ENCODE peak calls at places on chromosomes 13 and 19, in seven cellular contexts. X is stimulated activated CD4-positive, alpha-beta T cell treated with anti-CD3 and anti-CD28 coated beads, TNF-alpha, amount 100 ng/mL, for 4 hours; Q is HFFc6; C is HT-29; S is non-pigmented ciliary epithelial cell; J is heart right ventricle; Y is kidney tubule cell. V is an unnamed sample.

GRCh38 chr13:108495686-108496363 is 133.6 kb upstream of the MYO16 start:
- DNase-seq in X (no peak), Y (peak; percentile 19), J (no peak), S (no peak), C (no peak), Q (no peak), V (no peak)

GRCh38 chr19:45160870-45161714 is at the start of gene NKPD1:
- DNase-seq in C (peak; percentile 93), X (no peak), J (no peak), Y (no peak), S (no peak), Q (no peak), V (no peak)

GRCh38 chr13:40706439-40706838 is 40.0 kb upstream of the FOXO1 start:
- DNase-seq in J (no peak), Q (no peak), Y (no peak), X (no peak), S (no peak), C (no peak), V (no peak)

GRCh38 chr13:29591310-29591709 is 4.2 kb downstream of the SLC7A1 start:
- DNase-seq in X (no peak), C (no peak), S (no peak), Y (peak; percentile 17), Q (peak; percentile 32), J (no peak), V (no peak)

GRCh38 chr13:114065926-114066774 is 66.3 kb downstream of the RASA3 start:
- DNase-seq in J (no peak), X (no peak), Q (no peak), Y (no peak), S (no peak), C (no peak), V (no peak)

GRCh38 chr13:30743319-30744055 is 8.1 kb downstream of the ALOX5AP start:
- DNase-seq in Y (peak; percentile 99), J (no peak), Q (peak; percentile 97), X (no peak), C (peak; percentile 69), S (peak; percentile 99), V (peak; percentile 98)

GRCh38 chr13:44818428-44818827 is 170.8 kb downstream of the NUFIP1 start:
- DNase-seq in J (no peak), Y (peak; percentile 40), C (no peak), X (no peak), Q (peak; percentile 13), S (no peak), V (no peak)

GRCh38 chr13:108425056-108425455 is 155.5 kb downstream of the TNFSF13B start:
- DNase-seq in Q (no peak), S (peak; percentile 13), X (no peak), Y (peak; percentile 6), C (no peak), J (no peak), V (peak; percentile 12)

GRCh38 chr13:36718686-36719085 is 44.9 kb downstream of the SERTM1 start:
- DNase-seq in Y (no peak), Q (no peak), J (no peak), C (no peak), S (no peak), X (no peak), V (no peak)

GRCh38 chr19:45130888-45131615 is 29.7 kb downstream of the NKPD1 start:
- DNase-seq in S (no peak), J (no peak), Q (no peak), C (peak; percentile 76), Y (peak; percentile 66), X (no peak), V (no peak)

GRCh38 chr13:42420304-42420703 is 148.4 kb downstream of the AKAP11 start:
- DNase-seq in J (no peak), S (no peak), Q (no peak), Y (no peak), X (no peak), C (no peak), V (no peak)

GRCh38 chr19:4009990-4010807 is 2.7 kb downstream of the PIAS4 start:
- DNase-seq in C (no peak), J (no peak), Q (no peak), X (no peak), Y (no peak), S (no peak), V (no peak)

GRCh38 chr19:51421229-51422052 is 4.0 kb upstream of the SIGLEC10 start:
- DNase-seq in Q (no peak), S (no peak), X (no peak), C (no peak), J (no peak), Y (no peak), V (no peak)

GRCh38 chr13:42883771-42884170 is 102.4 kb downstream of the FAM216B start:
- DNase-seq in J (no peak), X (no peak), S (no peak), C (peak; percentile 21), Y (peak; percentile 68), Q (peak; percentile 42), V (no peak)

GRCh38 chr13:113418722-113419049 is 34.6 kb downstream of the ADPRHL1 start:
- DNase-seq in X (no peak), Y (no peak), J (no peak), C (no peak), S (no peak), Q (no peak), V (no peak)

GRCh38 chr19:34999498-35000337 is at the start of gene GRAMD1A:
- DNase-seq in X (peak; percentile 60), C (peak; percentile 74), J (peak; percentile 92), Q (peak; percentile 61), S (no peak), Y (peak; percentile 91), V (no peak)

GRCh38 chr13:21672811-21673591 is 2.1 kb downstream of the FGF9 start:
- DNase-seq in Q (no peak), X (no peak), C (peak; percentile 72), S (no peak), J (no peak), Y (peak; percentile 37), V (no peak)

GRCh38 chr19:13002389-13002898 is 7.2 kb downstream of the NFIX start:
- DNase-seq in Q (no peak), Y (no peak), S (no peak), X (no peak), J (peak; percentile 66), C (no peak), V (no peak)

GRCh38 chr13:99360696-99361095 is 53.5 kb upstream of the GPR183 start:
- DNase-seq in J (no peak), C (no peak), Q (no peak), X (no peak), Y (no peak), S (no peak), V (no peak)

GRCh38 chr13:78601124-78601885 is 2.0 kb downstream of the POU4F1 start:
- DNase-seq in Y (no peak), S (no peak), J (no peak), Q (no peak), X (no peak), C (no peak), V (no peak)

GRCh38 chr19:17602217-17602616 is 46.8 kb downstream of the COLGALT1 start:
- DNase-seq in Y (no peak), C (no peak), Q (no peak), S (no peak), J (no peak), X (no peak), V (no peak)

GRCh38 chr19:7461841-7462629 is 26.8 kb downstream of the PEX11G start:
- DNase-seq in Q (no peak), C (no peak), S (no peak), J (no peak), Y (no peak), X (no peak), V (no peak)

GRCh38 chr13:82993417-82993816 is 888.9 kb downstream of the SLITRK1 start:
- DNase-seq in J (no peak), Y (no peak), X (no peak), C (no peak), S (no peak), Q (no peak), V (no peak)

GRCh38 chr13:74819549-74819948 is 662.4 kb downstream of the TBC1D4 start:
- DNase-seq in X (no peak), Q (no peak), J (no peak), Y (peak; percentile 28), C (no peak), S (no peak), V (no peak)

GRCh38 chr19:33443638-33444195 is 70.2 kb downstream of the CEBPG start:
- DNase-seq in C (no peak), S (no peak), Q (no peak), J (no peak), Y (no peak), X (no peak), V (no peak)

GRCh38 chr13:41457589-41458186 is 338 bp downstream of the RGCC start:
- DNase-seq in X (no peak), Q (no peak), C (peak; percentile 43), S (no peak), Y (no peak), J (peak; percentile 22), V (no peak)

GRCh38 chr13:38767506-38768265 is 80.8 kb downstream of the FREM2 start:
- DNase-seq in Q (no peak), C (no peak), X (no peak), J (no peak), S (no peak), Y (peak; percentile 54), V (no peak)

GRCh38 chr19:16586477-16586871 is 14.3 kb upstream of the SLC35E1 start:
- DNase-seq in C (no peak), J (no peak), X (no peak), Y (no peak), S (no peak), Q (no peak), V (no peak)

GRCh38 chr13:111359237-111359915 is 38.9 kb downstream of the TEX29 start:
- DNase-seq in Y (no peak), Q (peak; percentile 33), J (no peak), C (no peak), X (no peak), S (no peak), V (no peak)

GRCh38 chr19:40270362-40271089 is 14.6 kb downstream of the AKT2 start:
- DNase-seq in Y (no peak), J (no peak), X (no peak), C (no peak), Q (no peak), S (no peak), V (no peak)

GRCh38 chr13:96728463-96728862 is 265.8 kb downstream of the OXGR1 start:
- DNase-seq in J (no peak), Q (no peak), S (no peak), C (no peak), Y (no peak), X (no peak), V (no peak)

GRCh38 chr19:46482645-46483044 is 11.3 kb upstream of the PNMA8A start:
- DNase-seq in J (no peak), S (no peak), C (no peak), X (no peak), Y (peak; percentile 85), Q (peak; percentile 27), V (no peak)

GRCh38 chr13:28046981-28047380 is 53.4 kb downstream of the FLT3 start:
- DNase-seq in X (no peak), C (no peak), S (peak; percentile 30), Q (peak; percentile 80), J (no peak), Y (peak; percentile 89), V (peak; percentile 70)

GRCh38 chr13:43664700-43665191 is 122.0 kb downstream of the ENOX1 start:
- DNase-seq in C (no peak), S (peak; percentile 55), J (peak; percentile 9), X (no peak), Q (peak; percentile 67), Y (peak; percentile 81), V (peak; percentile 57)

GRCh38 chr19:17686027-17686511 is 2.1 kb downstream of the UNC13A start:
- DNase-seq in J (no peak), Q (no peak), X (no peak), Y (no peak), C (no peak), S (no peak), V (no peak)

GRCh38 chr19:12665281-12665573 is 1.3 kb downstream of the MAN2B1 start:
- DNase-seq in X (no peak), S (no peak), J (no peak), Q (no peak), C (no peak), Y (no peak), V (no peak)

V was measured in AG04449.